ENCODE peak calls at places on chromosomes 3 and 15, in seven cellular contexts. J is esophagus muscularis mucosa, Z is H1, Q is esophagus squamous epithelium, E is adrenal gland, H is stomach, P is IMR-90. Y is an unnamed sample.
A peak's percentile ranks its signal among the peaks of the same experiment; 100 is the strongest.

GRCh38 chr3:21944251-21944650 is 193.2 kb upstream of the ZNF385D start:
- DNase-seq in H (no peak), Z (no peak), J (no peak), P (no peak), E (no peak), Q (no peak), Y (no peak)

GRCh38 chr15:28994830-28995180 is 109.0 kb downstream of the APBA2 start:
- DNase-seq in E (peak; percentile 23), Z (no peak), P (no peak), H (no peak), Q (no peak), J (no peak), Y (no peak)

GRCh38 chr15:89917442-89918085 is 4.8 kb upstream of the ARPIN start:
- DNase-seq in E (no peak), P (no peak), J (no peak), H (no peak), Z (no peak), Q (no peak), Y (no peak)

GRCh38 chr3:149678365-149678948 is 20.6 kb upstream of the WWTR1 start:
- DNase-seq in H (no peak), P (no peak), E (no peak), J (no peak), Z (no peak), Q (no peak), Y (no peak)

GRCh38 chr15:48963524-48964113 is at the start of gene SHC4:
- DNase-seq in Q (no peak), J (no peak), H (peak; percentile 44), Z (no peak), E (peak; percentile 80), P (peak; percentile 86), Y (peak; percentile 61)

GRCh38 chr3:133376805-133377204 is 23.1 kb upstream of the BFSP2 start:
- DNase-seq in E (no peak), H (no peak), P (no peak), Z (no peak), J (no peak), Q (no peak), Y (no peak)

GRCh38 chr3:70110066-70110465 is 110.5 kb downstream of the SAMMSON start:
- DNase-seq in E (no peak), J (no peak), Q (no peak), H (no peak), P (no peak), Z (no peak), Y (no peak)

GRCh38 chr3:195250473-195251251 is 20.3 kb downstream of the XXYLT1 start:
- DNase-seq in Z (peak; percentile 46), H (no peak), E (no peak), Q (no peak), P (no peak), J (peak; percentile 92), Y (peak; percentile 56)

GRCh38 chr15:20349774-20350498 is 191.7 kb downstream of the GOLGA6L6 start:
- DNase-seq in E (no peak), P (no peak), J (no peak), Q (no peak), H (peak; percentile 25), Z (no peak), Y (peak; percentile 44)

GRCh38 chr15:65391732-65392131 is 13.9 kb upstream of the IGDCC3 start:
- DNase-seq in P (no peak), E (no peak), Z (no peak), H (no peak), J (no peak), Q (no peak), Y (no peak)

GRCh38 chr3:119551525-119552063 is 7.8 kb downstream of the CD80 start:
- DNase-seq in Q (no peak), E (no peak), Z (no peak), J (no peak), P (no peak), H (no peak), Y (no peak)

GRCh38 chr15:48358229-48358641 is 27.0 kb downstream of the DUT start:
- DNase-seq in Q (no peak), P (peak; percentile 64), E (no peak), Z (no peak), H (no peak), J (no peak), Y (no peak)

GRCh38 chr15:77984446-77984861 is 93.1 kb downstream of the TBC1D2B start:
- DNase-seq in P (no peak), H (no peak), J (no peak), Z (no peak), Q (no peak), E (no peak), Y (no peak)

GRCh38 chr3:4985330-4986174 is 6.3 kb downstream of the BHLHE40 start:
- DNase-seq in H (no peak), E (peak; percentile 74), J (no peak), Q (no peak), P (peak; percentile 76), Z (no peak), Y (no peak)
- TF ChIP-seq POLR2A in H (no peak), E (peak; percentile 14), J (peak; percentile 12), Q (no peak), P (peak; percentile 95), Z (no peak), Y (no peak)

DNA sequence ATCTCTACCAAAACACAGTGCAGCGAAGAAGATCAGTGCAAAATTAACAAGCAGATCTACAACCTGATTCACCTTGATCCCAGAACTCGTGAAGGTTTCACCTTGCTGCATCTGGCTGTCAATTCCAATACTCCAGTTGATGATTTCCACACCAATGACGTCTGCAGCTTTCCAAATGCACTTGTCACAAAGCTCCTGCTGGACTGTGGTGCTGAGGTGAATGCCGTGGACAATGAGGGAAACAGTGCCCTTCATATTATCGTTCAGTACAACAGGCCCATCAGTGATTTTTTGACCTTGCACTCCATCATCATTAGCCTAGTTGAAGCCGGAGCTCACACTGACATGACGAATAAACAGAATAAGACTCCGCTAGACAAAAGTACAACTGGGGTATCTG is 13.2 kb downstream of the FEM1B start:
- DNase-seq in J (no peak), Q (no peak), Z (peak; percentile 31), H (no peak), E (no peak), P (no peak), Y (no peak)
- H3K4me1 ChIP-seq in J (peaks cover 97% of the 10 kb centered on the region), Q (peaks cover 87% of the 10 kb centered on the region), Z (peaks cover 4% of the 10 kb centered on the region), H (no peaks in the 10 kb centered on the region), E (peaks cover 6% of the 10 kb centered on the region), P (peaks cover 8% of the 10 kb centered on the region), Y (no peaks in the 10 kb centered on the region)

GRCh38 chr15:99731336-99732267 is 1.6 kb downstream of the LYSMD4 start:
- DNase-seq in Q (no peak), E (no peak), Z (peak; percentile 69), J (no peak), H (peak; percentile 31), P (no peak), Y (peak; percentile 60)

GRCh38 chr15:99732268-99732641 is 982 bp downstream of the LYSMD4 start:
- DNase-seq in Q (no peak), Z (no peak), H (no peak), J (no peak), P (peak; percentile 20), E (peak; percentile 24), Y (no peak)

GRCh38 chr15:99733268-99734039 is at the start of gene LYSMD4:
- DNase-seq in H (peak; percentile 99), E (peak; percentile 98), Q (peak; percentile 90), P (peak; percentile 88), J (peak; percentile 99), Z (peak; percentile 97), Y (peak; percentile 100)

GRCh38 chr15:99734575-99734974 is 1.3 kb upstream of the LYSMD4 start:
- DNase-seq in P (no peak), Z (no peak), Q (no peak), H (no peak), J (no peak), E (no peak), Y (no peak)

GRCh38 chr15:99732711-99733267 is 448 bp downstream of the LYSMD4 start:
- DNase-seq in H (peak; percentile 33), J (no peak), Q (no peak), E (no peak), Z (no peak), P (no peak), Y (no peak)
- H3K4me3 ChIP-seq in H (peak overlapping the region; percentile 90), J (peak overlapping the region; percentile 86), Q (peak overlapping the region; percentile 95), E (peak overlapping the region; percentile 90), Z (peak overlapping the region; percentile 70), P (peak overlapping the region; percentile 90), Y (peak overlapping the region; percentile 84)

DNA sequence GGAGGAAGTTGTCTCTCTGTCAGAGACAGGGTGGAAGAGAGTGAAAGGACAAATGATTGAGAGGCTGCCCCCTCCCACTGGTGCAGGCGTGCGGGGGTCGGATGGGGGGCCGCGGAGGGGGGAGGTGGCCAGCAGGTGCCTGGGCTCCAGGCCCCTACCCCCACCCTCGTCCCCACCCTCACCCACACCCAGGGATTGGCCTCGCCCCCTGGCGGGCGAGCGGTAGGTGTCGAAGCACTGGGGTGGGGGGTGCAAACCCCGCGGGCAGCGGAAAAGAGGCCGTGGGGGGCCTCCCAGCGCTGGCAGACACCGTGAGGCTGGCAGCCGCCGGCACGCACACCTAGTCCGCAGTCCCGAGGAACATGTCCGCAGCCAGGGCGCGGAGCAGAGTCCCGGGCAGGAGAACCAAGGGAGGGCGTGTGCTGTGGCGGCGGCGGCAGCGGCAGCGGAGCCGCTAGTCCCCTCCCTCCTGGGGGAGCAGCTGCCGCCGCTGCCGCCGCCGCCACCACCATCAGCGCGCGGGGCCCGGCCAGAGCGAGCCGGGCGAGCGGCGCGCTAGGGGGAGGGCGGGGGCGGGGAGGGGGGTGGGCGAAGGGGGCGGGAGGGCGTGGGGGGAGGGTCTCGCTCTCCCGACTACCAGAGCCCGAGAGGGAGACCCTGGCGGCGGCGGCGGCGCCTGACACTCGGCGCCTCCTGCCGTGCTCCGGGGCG is at the start of gene KAT2B:
- DNase-seq in P (peak; percentile 26), Q (peak; percentile 22), H (peak; percentile 73), Z (peak; percentile 67), J (peak; percentile 93), E (peak; percentile 74), Y (peak; percentile 92)
- TF ChIP-seq POLR2A in P (no peak), Q (no peak), H (no peak), Z (no peak), J (peak; percentile 19), E (peak; percentile 16), Y (peak; percentile 34)

DNA sequence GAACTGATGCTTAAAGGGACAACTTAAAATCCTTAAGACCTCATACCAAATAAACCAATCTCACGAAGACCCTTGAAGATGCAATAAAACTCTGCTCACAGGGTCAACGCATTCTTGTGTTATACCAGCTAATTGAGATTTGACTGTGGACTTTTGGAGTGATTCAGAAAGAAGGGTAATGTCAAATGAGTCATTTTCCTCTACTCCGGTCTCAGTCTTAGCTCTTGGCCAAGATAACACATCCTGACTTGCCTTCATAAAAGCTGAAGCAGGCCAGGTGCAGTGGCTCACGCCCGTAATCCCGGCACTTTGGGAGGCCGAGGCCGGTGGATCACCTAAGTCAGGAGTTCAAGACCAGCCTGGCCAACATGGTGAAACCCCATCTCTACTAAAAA is 3.8 kb downstream of the PKM start:
- DNase-seq in Z (no peak), E (peak; percentile 61), P (peak; percentile 91), Q (no peak), H (no peak), J (no peak), Y (no peak)
- H3K4me1 ChIP-seq in Z (peaks cover 23% of the 10 kb centered on the region), E (peaks cover 44% of the 10 kb centered on the region), P (peaks cover 30% of the 10 kb centered on the region), Q (peaks cover 82% of the 10 kb centered on the region), H (peaks cover 57% of the 10 kb centered on the region), J (peaks cover 65% of the 10 kb centered on the region), Y (peaks cover 18% of the 10 kb centered on the region)